ENCODE peak calls at places on chromosomes 3 and 15, in five cellular contexts. H, F, D, Q and A are unnamed samples.

GRCh38 chr3:15440891-15441290 is 13.5 kb downstream of the EAF1 start:
- DNase-seq in H (no peak), F (no peak), D (no peak), Q (no peak), A (no peak)

GRCh38 chr15:49423021-49423420 is at the start of gene FGF7:
- DNase-seq in D (peak; percentile 25), H (no peak), F (no peak), Q (peak; percentile 2), A (no peak)

GRCh38 chr3:178203152-178203551 is 333.1 kb upstream of the KCNMB2 start:
- DNase-seq in F (no peak), H (no peak), D (no peak), Q (no peak), A (no peak)

GRCh38 chr3:140021269-140021668 is 86.3 kb downstream of the CLSTN2 start:
- DNase-seq in H (no peak), Q (no peak), F (no peak), D (no peak), A (no peak)

GRCh38 chr3:76497636-76498035 is 542.3 kb upstream of the ROBO2 start:
- DNase-seq in D (peak; percentile 69), F (no peak), Q (peak; percentile 1), H (peak; percentile 69), A (no peak)

GRCh38 chr3:17639765-17640164 is 102.7 kb downstream of the TBC1D5 start:
- DNase-seq in F (no peak), H (no peak), D (no peak), Q (peak; percentile 92), A (no peak)

GRCh38 chr3:134081211-134081610 is 51.5 kb upstream of the SLCO2A1 start:
- DNase-seq in F (no peak), Q (peak; percentile 77), D (no peak), H (no peak), A (no peak)

GRCh38 chr3:23999012-23999641 is 54.0 kb downstream of the NR1D2 start:
- DNase-seq in F (peak; percentile 62), D (peak; percentile 70), H (peak; percentile 27), Q (peak; percentile 45), A (peak; percentile 66)

GRCh38 chr15:50051811-50052419 is 67.1 kb downstream of the ATP8B4 start:
- DNase-seq in F (peak; percentile 61), D (peak; percentile 62), H (no peak), Q (peak; percentile 58), A (peak; percentile 5)

GRCh38 chr3:23961913-23962312 is 16.8 kb downstream of the NR1D2 start:
- DNase-seq in H (no peak), Q (no peak), F (no peak), D (no peak), A (no peak)

GRCh38 chr15:66735909-66736305 is 33.9 kb downstream of the SMAD6 start:
- DNase-seq in Q (no peak), F (no peak), H (no peak), D (no peak), A (no peak)

GRCh38 chr3:142952272-142953193 is 10.9 kb downstream of the PAQR9 start:
- DNase-seq in F (no peak), Q (no peak), H (no peak), D (no peak), A (no peak)

GRCh38 chr3:157174265-157174615 is 14.3 kb upstream of the CCNL1 start:
- DNase-seq in D (peak; percentile 35), F (peak; percentile 70), H (no peak), Q (no peak), A (no peak)

GRCh38 chr3:156400735-156401134 is 154.2 kb downstream of the SSR3 start:
- DNase-seq in Q (no peak), F (no peak), H (no peak), D (no peak), A (no peak)

GRCh38 chr3:43870110-43870509 is 179.4 kb downstream of the ABHD5 start:
- DNase-seq in F (no peak), Q (no peak), D (no peak), H (no peak), A (no peak)

GRCh38 chr3:185658504-185658912 is 72.4 kb downstream of the SENP2 start:
- DNase-seq in Q (peak; percentile 14), D (no peak), H (no peak), F (no peak), A (no peak)

GRCh38 chr3:170725285-170725731 is 139.4 kb upstream of the SLC7A14 start:
- DNase-seq in F (no peak), D (no peak), H (no peak), Q (no peak), A (no peak)

GRCh38 chr15:66094331-66094730 is 159.2 kb downstream of the MEGF11 start:
- DNase-seq in F (no peak), Q (no peak), H (no peak), D (no peak), A (no peak)

GRCh38 chr3:119211193-119211592 is 29.5 kb downstream of the B4GALT4 start:
- DNase-seq in D (no peak), F (no peak), Q (peak; percentile 35), H (no peak), A (no peak)

GRCh38 chr3:194270627-194271458 is 80.3 kb downstream of the CPN2 start:
- DNase-seq in H (no peak), Q (peak; percentile 43), D (peak; percentile 69), F (no peak), A (no peak)

GRCh38 chr3:172751188-172751571 is 654 bp downstream of the ECT2 start:
- DNase-seq in D (peak; percentile 48), F (peak; percentile 67), Q (no peak), H (no peak), A (no peak)

GRCh38 chr15:61834076-61834697 is 226.1 kb downstream of the VPS13C start:
- DNase-seq in Q (peak; percentile 34), H (peak; percentile 56), F (peak; percentile 79), D (peak; percentile 88), A (peak; percentile 67)

GRCh38 chr3:120773932-120774331 is 31.4 kb downstream of the GTF2E1 start:
- DNase-seq in Q (no peak), D (no peak), F (no peak), H (no peak), A (no peak)

GRCh38 chr3:124088801-124089200 is 96.9 kb upstream of the ROPN1 start:
- DNase-seq in F (no peak), Q (no peak), H (no peak), D (no peak), A (no peak)

GRCh38 chr3:37197810-37198371 is 23.5 kb upstream of the LRRFIP2 start:
- DNase-seq in H (no peak), Q (no peak), F (no peak), D (peak; percentile 76), A (no peak)

GRCh38 chr3:132549890-132550578 is 47.0 kb upstream of the ACKR4 start:
- DNase-seq in F (peak; percentile 67), Q (no peak), H (no peak), D (no peak), A (no peak)

GRCh38 chr15:57220220-57220619 is 156.1 kb upstream of the CGNL1 start:
- DNase-seq in F (no peak), H (no peak), D (no peak), Q (no peak), A (no peak)

GRCh38 chr3:177196473-177197040 is 725 bp downstream of the TBL1XR1 start:
- DNase-seq in H (no peak), D (peak; percentile 68), Q (no peak), F (peak; percentile 72), A (peak; percentile 70)

GRCh38 chr3:177195941-177196472 is 1.3 kb downstream of the TBL1XR1 start:
- DNase-seq in D (no peak), F (peak; percentile 60), Q (no peak), H (no peak), A (no peak)

GRCh38 chr3:177193706-177194268 is 3.5 kb downstream of the TBL1XR1 start:
- DNase-seq in H (no peak), F (no peak), Q (no peak), D (no peak), A (no peak)

GRCh38 chr3:177195242-177195940 is 1.9 kb downstream of the TBL1XR1 start:
- DNase-seq in D (peak; percentile 40), F (peak; percentile 45), H (no peak), Q (no peak), A (peak; percentile 46)

DNA sequence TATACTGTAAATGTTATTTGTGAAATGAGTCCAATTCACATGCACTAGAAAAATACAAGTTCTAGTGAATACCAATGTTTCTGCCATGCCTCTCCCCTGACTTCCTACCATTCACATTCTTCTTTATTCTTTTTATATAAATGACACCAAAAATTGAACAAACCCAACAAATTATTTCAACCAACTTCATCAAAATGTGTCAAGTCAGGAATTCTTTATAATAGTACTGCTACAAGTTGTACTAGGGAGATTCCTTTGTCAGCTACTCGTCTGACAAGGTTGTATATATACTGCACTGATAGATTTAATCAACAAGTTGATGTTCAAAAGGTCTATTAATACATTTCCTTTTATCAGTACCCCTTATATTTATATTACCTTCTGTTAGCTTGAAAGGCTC is 3.0 kb downstream of the TBL1XR1 start:
- DNase-seq in D (no peak), F (no peak), Q (no peak), H (no peak), A (no peak)
- H3K4me3 ChIP-seq in D (peak overlapping the region; percentile 91), F (peak overlapping the region; percentile 84), Q (no peak overlapping the region), H (no peak overlapping the region), A (no peak overlapping the region)

GRCh38 chr3:114092151-114093000 is 35.8 kb downstream of the QTRT2 start:
- DNase-seq in H (no peak), D (no peak), F (no peak), Q (no peak), A (no peak)
- H2AFZ ChIP-seq in H (peak overlapping the region; percentile 71), D (peak overlapping the region; percentile 58), F (no peak overlapping the region), Q (peak overlapping the region; percentile 27), A (no peak overlapping the region)

GRCh38 chr3:4584537-4585249 is 91.5 kb downstream of the ITPR1 start:
- DNase-seq in H (no peak), D (no peak), F (no peak), Q (no peak), A (peak; percentile 41)
- H3K4me3 ChIP-seq in H (no peak overlapping the region), D (no peak overlapping the region), F (peak overlapping the region; percentile 37), Q (no peak overlapping the region), A (no peak overlapping the region)

GRCh38 chr3:100902572-100902971 is 90.6 kb downstream of the ABI3BP start:
- DNase-seq in H (no peak), Q (no peak), F (no peak), D (no peak), A (no peak)

GRCh38 chr3:100896994-100897393 is 96.2 kb downstream of the ABI3BP start:
- DNase-seq in H (no peak), D (no peak), Q (no peak), F (no peak), A (no peak)

GRCh38 chr3:100893590-100893989 is 99.6 kb downstream of the ABI3BP start:
- DNase-seq in F (no peak), D (peak; percentile 62), Q (peak; percentile 3), H (peak; percentile 10), A (no peak)

GRCh38 chr3:100900671-100901070 is 92.5 kb downstream of the ABI3BP start:
- DNase-seq in H (no peak), Q (no peak), F (no peak), D (no peak), A (no peak)

DNA sequence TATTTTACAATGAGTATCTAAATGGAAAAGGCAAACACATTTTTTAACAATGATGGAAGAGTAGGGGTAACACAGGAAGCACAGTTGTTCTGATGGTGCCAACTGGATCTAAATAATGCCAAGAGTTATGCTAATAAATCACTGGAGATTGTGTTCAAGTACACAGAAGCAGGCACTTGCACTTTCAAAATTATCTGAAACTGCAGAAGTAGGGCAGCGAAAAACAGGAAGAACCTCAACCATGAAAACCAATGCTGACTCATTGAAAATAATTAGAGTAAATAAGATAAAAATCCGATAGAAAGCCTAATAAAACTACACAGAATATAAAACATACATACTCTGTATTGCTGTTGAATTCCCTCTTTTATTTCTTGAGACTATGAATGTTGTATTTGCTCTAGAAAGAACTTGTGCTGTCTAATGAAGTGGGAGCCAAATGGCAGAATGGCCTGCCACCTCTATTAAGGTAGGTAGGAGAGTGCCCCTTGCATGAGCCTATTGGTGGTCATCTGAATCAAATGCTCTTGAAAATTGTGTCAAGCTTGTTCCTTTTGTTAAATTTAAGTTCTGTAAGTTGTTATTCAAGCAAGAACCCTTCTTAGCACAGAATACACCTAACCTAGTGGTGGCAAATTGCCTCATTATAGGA is 93.7 kb downstream of the ABI3BP start:
- DNase-seq in Q (no peak), D (no peak), F (peak; percentile 59), H (no peak), A (no peak)
- H2AFZ ChIP-seq in Q (no peak overlapping the region), D (peak overlapping the region; percentile 50), F (no peak overlapping the region), H (no peak overlapping the region), A (no peak overlapping the region)